ENCODE peak calls at places on chromosomes 12 and 14, in five cellular contexts. Z is T-helper 2 cell; B is stimulated activated CD8-positive, alpha-beta memory T cell treated with anti-CD3 and anti-CD28 coated beads, Interleukin-7, amount 100 ng/mL, for 4 hours; Q is ELF-1; I is dorsolateral prefrontal cortex. D is an unnamed sample.

GRCh38 chr14:71449316-71450055 is 482.7 kb upstream of the RGS6 start:
- DNase-seq in B (no peak), I (no peak), Q (no peak), Z (no peak), D (no peak)

GRCh38 chr14:26163761-26164160 is 434.1 kb downstream of the NOVA1 start:
- DNase-seq in Q (peak), B (no peak), Z (no peak), I (no peak), D (no peak)

GRCh38 chr12:118498171-118498570 is 121.8 kb downstream of the SUDS3 start:
- DNase-seq in I (no peak), B (no peak), Q (no peak), Z (no peak), D (no peak)

GRCh38 chr14:96979611-96980074 is 182.5 kb downstream of the VRK1 start:
- DNase-seq in I (no peak), B (no peak), Q (no peak), Z (no peak), D (no peak)

GRCh38 chr12:91579516-91580263 is 397.1 kb upstream of the DCN start:
- DNase-seq in Z (no peak), I (no peak), B (no peak), Q (no peak), D (no peak)

GRCh38 chr14:28057286-28058011 is 709.1 kb upstream of the FOXG1 start:
- DNase-seq in Z (no peak), I (no peak), Q (no peak), B (no peak), D (no peak)

GRCh38 chr12:3697311-3697870 is 55.5 kb downstream of the CRACR2A start:
- DNase-seq in Q (no peak), I (no peak), B (no peak), Z (no peak), D (no peak)

GRCh38 chr12:49580572-49581535 is 12.9 kb upstream of the MCRS1 start:
- DNase-seq in I (peak), Q (peak), Z (peak), B (peak), D (peak)

GRCh38 chr12:12266389-12266872 is 413 bp downstream of the LRP6 start:
- DNase-seq in B (no peak), I (no peak), Z (no peak), Q (no peak), D (no peak)

GRCh38 chr14:28765907-28766504 is 581 bp upstream of the FOXG1 start:
- DNase-seq in B (no peak), I (no peak), Q (peak), Z (no peak), D (no peak)

GRCh38 chr12:33596061-33596460 is 156.4 kb upstream of the SYT10 start:
- DNase-seq in Q (no peak), Z (no peak), I (no peak), B (no peak), D (no peak)

GRCh38 chr12:10363922-10364838 is 25.7 kb downstream of the KLRK1 start:
- DNase-seq in Z (peak), I (no peak), B (no peak), Q (peak), D (peak)

GRCh38 chr12:95312656-95313055 is 95.0 kb downstream of the VEZT start:
- DNase-seq in Z (no peak), I (no peak), B (no peak), Q (no peak), D (no peak)

GRCh38 chr14:93311082-93311481 is 21.8 kb downstream of the BTBD7 start:
- DNase-seq in Z (no peak), B (no peak), I (no peak), Q (no peak), D (no peak)

GRCh38 chr12:23621910-23622309 is 327.6 kb downstream of the SOX5 start:
- DNase-seq in B (no peak), Q (peak), I (no peak), Z (no peak), D (no peak)

GRCh38 chr14:97218713-97219355 is 421.7 kb downstream of the VRK1 start:
- DNase-seq in Z (no peak), Q (peak), I (no peak), B (no peak), D (no peak)

GRCh38 chr12:108833355-108833733 is 24.0 kb downstream of the SSH1 start:
- DNase-seq in Z (no peak), B (no peak), Q (peak), I (no peak), D (no peak)

GRCh38 chr14:31529053-31529452 is 32.2 kb upstream of the NUBPL start:
- DNase-seq in I (no peak), Z (no peak), Q (no peak), B (no peak), D (no peak)

GRCh38 chr14:54839681-54840080 is 62.9 kb downstream of the GCH1 start:
- DNase-seq in Z (no peak), B (no peak), I (no peak), Q (no peak), D (no peak)

GRCh38 chr12:105659355-105660075 is 329.0 kb downstream of the C12orf75 start:
- DNase-seq in B (no peak), Z (no peak), I (no peak), Q (no peak), D (no peak)

GRCh38 chr12:122963928-122964240 is 2.4 kb downstream of the ABCB9 start:
- DNase-seq in I (peak), Q (no peak), Z (no peak), B (no peak), D (peak)

GRCh38 chr14:34013714-34014055 is 62.8 kb upstream of the EGLN3 start:
- DNase-seq in B (no peak), Q (no peak), Z (no peak), I (no peak), D (no peak)

GRCh38 chr14:79659995-79660975 is 551.0 kb downstream of the DIO2 start:
- DNase-seq in Q (no peak), Z (no peak), B (no peak), I (no peak), D (no peak)

GRCh38 chr12:71694099-71694820 is 8.4 kb downstream of the TMEM19 start:
- DNase-seq in B (no peak), Q (no peak), Z (no peak), I (no peak), D (no peak)

GRCh38 chr12:68367903-68368302 is 35.7 kb upstream of the MDM1 start:
- DNase-seq in Z (peak), Q (no peak), I (no peak), B (no peak), D (no peak)

GRCh38 chr14:23601845-23602180 is 23.2 kb upstream of the JPH4 start:
- DNase-seq in B (no peak), Q (no peak), I (no peak), Z (no peak), D (no peak)

GRCh38 chr12:110737532-110737931 is 5.2 kb downstream of the PPP1CC start:
- DNase-seq in Q (no peak), I (no peak), B (no peak), Z (no peak), D (no peak)